ENCODE peak calls at places on chromosomes 11 and 22, in four cellular contexts. G is pancreas, T is endothelial cell of umbilical vein, L is fibroblast of lung. Y is an unnamed sample.

GRCh38 chr22:41249442-41249841 is 8.7 kb upstream of the CHADL start:
- DNase-seq in G (no peak), T (no peak), L (no peak), Y (no peak)

GRCh38 chr11:19628018-19628417 is 84.6 kb upstream of the NAV2 start:
- DNase-seq in G (no peak), T (peak; percentile 52), L (peak; percentile 76), Y (no peak)

GRCh38 chr22:20745177-20745576 is 28.7 kb upstream of the SERPIND1 start:
- DNase-seq in G (no peak), T (no peak), L (no peak), Y (no peak)

GRCh38 chr11:111186308-111186967 is 59.1 kb upstream of the POU2AF2 start:
- DNase-seq in G (no peak), T (no peak), L (no peak), Y (no peak)

GRCh38 chr11:11993814-11994213 is 14.6 kb downstream of the DKK3 start:
- DNase-seq in G (no peak), T (peak; percentile 41), L (peak; percentile 75), Y (peak; percentile 36)

GRCh38 chr11:120172054-120172881 is 34.4 kb upstream of the TRIM29 start:
- DNase-seq in G (peak; percentile 76), T (peak; percentile 39), L (peak; percentile 61), Y (peak; percentile 73)

GRCh38 chr11:38476808-38477565 is 1879.0 kb upstream of the RAG2 start:
- DNase-seq in G (no peak), T (no peak), L (no peak), Y (no peak)

GRCh38 chr11:112223125-112223524 is 3.1 kb upstream of the PTS start:
- DNase-seq in G (no peak), T (no peak), L (no peak), Y (no peak)

GRCh38 chr11:10868375-10868774 is 10.5 kb upstream of the ZBED5 start:
- DNase-seq in G (no peak), T (no peak), L (no peak), Y (no peak)

GRCh38 chr22:32661296-32661695 is 140.2 kb upstream of the TIMP3 start:
- DNase-seq in G (no peak), T (no peak), L (peak; percentile 89), Y (no peak)

GRCh38 chr11:111308140-111308539 is 9.8 kb downstream of the POU2AF3 start:
- DNase-seq in G (peak; percentile 85), T (no peak), L (peak; percentile 74), Y (peak; percentile 24)

GRCh38 chr11:79616392-79616831 is 175.6 kb upstream of the TENM4 start:
- DNase-seq in G (no peak), T (no peak), L (no peak), Y (no peak)

GRCh38 chr11:126153999-126154398 is 57.5 kb downstream of the RPUSD4 start:
- DNase-seq in G (no peak), T (peak; percentile 98), L (peak; percentile 97), Y (peak; percentile 64)

GRCh38 chr22:49642741-49643140 is 184.9 kb downstream of the BRD1 start:
- DNase-seq in G (peak; percentile 33), T (no peak), L (no peak), Y (no peak)

GRCh38 chr11:34343153-34343552 is 14.7 kb downstream of the ABTB2 start:
- DNase-seq in G (no peak), T (no peak), L (peak; percentile 46), Y (peak; percentile 77)

GRCh38 chr11:86637976-86638375 is 34.4 kb downstream of the ME3 start:
- DNase-seq in G (no peak), T (no peak), L (no peak), Y (no peak)

GRCh38 chr11:126194121-126194543 is 17.3 kb downstream of the RPUSD4 start:
- DNase-seq in G (no peak), T (peak; percentile 67), L (peak; percentile 74), Y (peak; percentile 76)

GRCh38 chr22:32204211-32204855 is 540 bp downstream of the RFPL2 start:
- DNase-seq in G (no peak), T (no peak), L (no peak), Y (peak; percentile 19)

GRCh38 chr11:123556633-123557032 is 97.8 kb downstream of the SCN3B start:
- DNase-seq in G (no peak), T (no peak), L (no peak), Y (no peak)

GRCh38 chr11:123407996-123408597 is 22.0 kb upstream of the GRAMD1B start:
- DNase-seq in G (no peak), T (peak; percentile 57), L (no peak), Y (no peak)

GRCh38 chr11:70194792-70195791 is 8.0 kb upstream of the FADD start:
- DNase-seq in G (no peak), T (no peak), L (no peak), Y (no peak)

GRCh38 chr11:5624489-5625278 is at the start of gene TRIM34:
- DNase-seq in G (peak; percentile 25), T (peak; percentile 95), L (peak; percentile 68), Y (peak; percentile 52)

GRCh38 chr22:23315341-23315917 is 135.1 kb downstream of the BCR start:
- DNase-seq in G (peak; percentile 59), T (peak; percentile 49), L (peak; percentile 76), Y (peak; percentile 73)

GRCh38 chr11:7977251-7977917 is 9.8 kb upstream of the EIF3F start:
- DNase-seq in G (no peak), T (peak; percentile 84), L (peak; percentile 94), Y (no peak)

GRCh38 chr22:45261407-45262088 is 20.9 kb upstream of the KIAA0930 start:
- DNase-seq in G (no peak), T (no peak), L (no peak), Y (no peak)

GRCh38 chr22:36977401-36977861 is 41.8 kb downstream of the TST start:
- DNase-seq in G (peak; percentile 76), T (peak; percentile 19), L (no peak), Y (peak; percentile 76)

GRCh38 chr11:120205596-120206161 is 5.2 kb upstream of the OAF start:
- DNase-seq in G (no peak), T (no peak), L (peak; percentile 81), Y (no peak)

GRCh38 chr11:103433380-103433779 is 324.2 kb downstream of the DYNC2H1 start:
- DNase-seq in G (no peak), T (no peak), L (peak; percentile 91), Y (peak; percentile 2)

GRCh38 chr11:31825453-31826391 is 14.6 kb upstream of the PAX6 start:
- DNase-seq in G (no peak), T (no peak), L (no peak), Y (peak; percentile 56)

GRCh38 chr11:27462543-27462942 is 10.0 kb downstream of the LGR4 start:
- DNase-seq in G (no peak), T (peak; percentile 36), L (no peak), Y (no peak)

GRCh38 chr11:5226732-5227327 is at the start of gene HBB:
- DNase-seq in G (no peak), T (no peak), L (no peak), Y (no peak)

GRCh38 chr22:20128902-20129746 is 2.5 kb upstream of the ZDHHC8 start:
- DNase-seq in G (no peak), T (peak; percentile 33), L (peak; percentile 26), Y (peak; percentile 68)

GRCh38 chr22:35984183-35984710 is 44.4 kb downstream of the RBFOX2 start:
- DNase-seq in G (no peak), T (no peak), L (no peak), Y (no peak)

GRCh38 chr11:1197431-1197885 is 25.4 kb upstream of the MUC5B start:
- DNase-seq in G (peak; percentile 17), T (no peak), L (no peak), Y (no peak)

GRCh38 chr11:125320347-125321122 is 156.0 kb downstream of the PKNOX2 start:
- DNase-seq in G (no peak), T (no peak), L (no peak), Y (no peak)

GRCh38 chr22:33372875-33373274 is 314.7 kb upstream of the SYN3 start:
- DNase-seq in G (no peak), T (no peak), L (no peak), Y (no peak)

GRCh38 chr22:42932857-42933782 is 76.0 kb upstream of the ARFGAP3 start:
- DNase-seq in G (no peak), T (no peak), L (no peak), Y (no peak)

GRCh38 chr11:73342633-73343032 is 33.6 kb upstream of the RELT start:
- DNase-seq in G (no peak), T (no peak), L (no peak), Y (no peak)
- H3K4me1 ChIP-seq in G (no peaks in the 10 kb centered on the region), T (no peaks in the 10 kb centered on the region), L (peaks cover 24% of the 10 kb centered on the region), Y (no peaks in the 10 kb centered on the region)

DNA sequence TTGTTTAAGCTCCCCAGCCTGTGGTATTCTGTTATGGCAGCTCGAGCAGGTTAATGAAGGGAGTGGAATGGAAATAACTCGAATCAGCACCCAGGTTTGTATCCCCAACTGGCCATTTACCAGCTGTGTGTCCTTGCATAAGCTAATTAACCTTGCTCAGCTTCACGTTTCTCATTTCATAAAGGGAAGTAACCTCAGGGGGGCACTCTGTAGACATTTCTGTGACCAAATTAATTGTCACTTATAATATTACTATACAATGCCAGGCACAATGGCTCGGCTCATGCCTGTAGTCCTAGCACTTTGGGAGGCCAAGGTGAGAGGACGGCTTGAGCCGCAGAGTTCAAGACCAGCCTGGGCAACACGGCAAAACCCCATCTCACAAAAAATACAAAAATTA is 13.8 kb downstream of the ADA2 start:
- DNase-seq in G (no peak), T (no peak), L (no peak), Y (peak; percentile 31)
- TF ChIP-seq CTCF in G (no peak), T (no peak), L (no peak), Y (peak; percentile 39)

GRCh38 chr22:27863556-27863955 is 55.5 kb downstream of the PITPNB start:
- DNase-seq in G (no peak), T (no peak), L (no peak), Y (no peak)
- H3K4me1 ChIP-seq in G (peaks cover 40% of the 10 kb centered on the region), T (peaks cover 17% of the 10 kb centered on the region), L (peaks cover 25% of the 10 kb centered on the region), Y (peaks cover 52% of the 10 kb centered on the region)

DNA sequence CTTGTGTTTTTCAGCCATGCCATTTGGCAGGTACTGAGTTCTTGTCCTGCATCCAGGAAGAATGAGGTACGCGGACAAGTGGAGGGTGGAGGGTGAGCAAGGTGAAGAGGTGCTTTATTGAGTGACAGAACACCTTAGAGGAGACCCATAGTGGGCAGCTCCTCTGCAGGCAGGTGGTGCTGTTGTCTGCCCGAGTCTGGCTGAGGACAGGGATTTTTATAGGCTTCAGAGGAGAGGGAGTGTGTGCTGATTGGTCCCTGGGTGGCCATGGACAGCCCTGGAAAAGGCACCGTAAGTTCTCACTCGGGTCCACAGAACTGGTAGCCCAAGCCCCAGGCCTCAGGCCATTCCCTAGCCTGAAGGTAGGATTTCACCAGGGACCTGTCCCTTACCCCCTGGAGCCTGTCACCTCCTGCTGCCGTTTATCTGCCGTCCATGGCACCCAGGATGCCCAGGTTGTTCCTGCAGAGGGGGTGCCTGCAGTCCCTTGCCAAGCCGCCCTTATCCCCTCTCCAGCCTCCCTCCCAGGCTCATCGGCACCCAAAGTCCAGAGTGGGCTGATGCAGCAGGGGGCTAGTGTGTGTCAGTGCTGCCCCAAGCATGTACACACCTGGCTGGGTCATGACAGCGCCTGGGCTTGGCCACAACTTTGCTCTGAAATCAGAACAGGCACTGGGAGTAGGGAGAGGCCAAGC is 213.6 kb downstream of the LRRC4C start:
- DNase-seq in G (peak; percentile 12), T (no peak), L (no peak), Y (no peak)
- TF ChIP-seq CTCF in G (no peak), T (no peak), L (no peak), Y (no peak)

Y was measured in A673.